ENCODE peak calls at places on chromosomes 7 and 10, in four cellular contexts. D is effector memory CD8-positive, alpha-beta T cell; J is tibial artery; C is CD8-positive, alpha-beta T cell. G is an unnamed sample.

GRCh38 chr7:105830405-105831218 is 45.8 kb downstream of the ATXN7L1 start:
- DNase-seq in J (no peak), D (no peak), C (no peak), G (peak)

GRCh38 chr7:51680594-51681409 is 364.2 kb upstream of the COBL start:
- DNase-seq in J (no peak), C (no peak), D (no peak), G (no peak)

GRCh38 chr7:124643196-124643850 is 122.3 kb downstream of the GPR37 start:
- DNase-seq in J (no peak), C (no peak), D (no peak), G (no peak)

GRCh38 chr10:68249297-68249696 is 17.4 kb upstream of the ATOH7 start:
- DNase-seq in J (no peak), D (no peak), C (no peak), G (no peak)

GRCh38 chr7:131556055-131556911 is at the start of gene PODXL:
- DNase-seq in C (peak), D (peak), J (peak), G (peak)

GRCh38 chr10:71312840-71313789 is 5.9 kb upstream of the SLC29A3 start:
- DNase-seq in C (no peak), J (no peak), D (no peak), G (peak)

GRCh38 chr10:59057350-59057749 is 119.1 kb upstream of the PHYHIPL start:
- DNase-seq in C (no peak), J (no peak), D (no peak), G (no peak)

GRCh38 chr10:6445671-6446278 is 134.3 kb downstream of the PRKCQ start:
- DNase-seq in D (peak), C (peak), J (no peak), G (peak)

GRCh38 chr10:108545921-108546320 is 1377.4 kb downstream of the XPNPEP1 start:
- DNase-seq in J (no peak), C (no peak), D (no peak), G (no peak)

GRCh38 chr10:88409824-88410223 is 173.3 kb downstream of the RNLS start:
- DNase-seq in J (no peak), D (no peak), C (no peak), G (no peak)

GRCh38 chr10:122054046-122055025 is 65.4 kb downstream of the TACC2 start:
- DNase-seq in J (peak), D (no peak), C (no peak), G (peak)

GRCh38 chr7:27329917-27330316 is 87.3 kb downstream of the EVX1 start:
- DNase-seq in C (no peak), J (no peak), D (no peak), G (no peak)

GRCh38 chr10:92920866-92921265 is 72.5 kb downstream of the EXOC6 start:
- DNase-seq in J (no peak), D (no peak), C (no peak), G (no peak)

GRCh38 chr10:5373321-5373720 is 8.6 kb downstream of the UCN3 start:
- DNase-seq in D (no peak), J (no peak), C (no peak), G (no peak)